ENCODE peak calls at places on chromosomes 1 and 21, in four cellular contexts. P is left cardiac atrium; H is activated naive CD4-positive, alpha-beta T cell; W is type B pancreatic cell. V is an unnamed sample.
A peak's percentile ranks its signal among the peaks of the same experiment; 100 is the strongest.

GRCh38 chr1:160291248-160292220 is 6.6 kb upstream of the PEX19 start:
- DNase-seq in P (peak; percentile 53), H (peak; percentile 28), W (no peak), V (peak; percentile 54)

GRCh38 chr21:38376693-38377092 is 119.9 kb downstream of the KCNJ15 start:
- DNase-seq in P (peak; percentile 63), H (no peak), W (no peak), V (no peak)

GRCh38 chr1:109398343-109399225 is 866 bp upstream of the SORT1 start:
- DNase-seq in P (no peak), H (no peak), W (no peak), V (no peak)

GRCh38 chr1:6171546-6172124 is 8.5 kb downstream of the CHD5 start:
- DNase-seq in P (no peak), H (no peak), W (no peak), V (no peak)

GRCh38 chr1:230700132-230700531 is 13.8 kb downstream of the AGT start:
- DNase-seq in P (no peak), H (no peak), W (no peak), V (no peak)

GRCh38 chr1:112040891-112041740 is 51.6 kb upstream of the KCND3 start:
- DNase-seq in P (peak; percentile 32), H (no peak), W (no peak), V (no peak)

GRCh38 chr1:185162491-185162890 is 5.5 kb downstream of the SWT1 start:
- DNase-seq in P (no peak), H (no peak), W (no peak), V (no peak)

GRCh38 chr1:205313681-205314308 is 7.8 kb downstream of the NUAK2 start:
- DNase-seq in P (peak; percentile 65), H (peak; percentile 43), W (peak; percentile 77), V (peak; percentile 71)

GRCh38 chr1:2564815-2565415 is 8.7 kb downstream of the TNFRSF14 start:
- DNase-seq in P (no peak), H (no peak), W (no peak), V (no peak)

V was measured in EL.